ENCODE peak calls at places on chromosomes 3 and 15, in six cellular contexts. One of them, this sample, is unnamed.

GRCh38 chr15:36221992-36222391 is 357.4 kb upstream of the CDIN1 start:
- DNase-seq in progenitor cell of endocrine pancreas: no peak
- DNase-seq in WTC11: no peak
- DNase-seq in fibroblast of lung: no peak
- DNase-seq in cardiac muscle cell: no peak
- DNase-seq in IMR-90: no peak
- DNase-seq in this sample: no peak

GRCh38 chr3:50516048-50516871 is 12.8 kb upstream of the CACNA2D2 start:
- DNase-seq in progenitor cell of endocrine pancreas: peak; percentile 27
- DNase-seq in WTC11: peak; percentile 70
- DNase-seq in fibroblast of lung: peak; percentile 12
- DNase-seq in cardiac muscle cell: peak; percentile 24
- DNase-seq in IMR-90: no peak
- DNase-seq in this sample: peak; percentile 84

GRCh38 chr3:54443572-54444161 is 321.3 kb downstream of the CACNA2D3 start:
- DNase-seq in progenitor cell of endocrine pancreas: no peak
- DNase-seq in WTC11: no peak
- DNase-seq in fibroblast of lung: no peak
- DNase-seq in cardiac muscle cell: no peak
- DNase-seq in IMR-90: no peak
- DNase-seq in this sample: no peak

GRCh38 chr15:25407950-25408349 is 30.9 kb downstream of the UBE3A start:
- DNase-seq in progenitor cell of endocrine pancreas: no peak
- DNase-seq in WTC11: no peak
- DNase-seq in fibroblast of lung: no peak
- DNase-seq in cardiac muscle cell: no peak
- DNase-seq in IMR-90: no peak
- DNase-seq in this sample: no peak

GRCh38 chr15:25171111-25171811 is 216.5 kb downstream of the SNRPN start:
- DNase-seq in progenitor cell of endocrine pancreas: peak; percentile 8
- DNase-seq in WTC11: peak; percentile 5
- DNase-seq in fibroblast of lung: no peak
- DNase-seq in cardiac muscle cell: no peak
- DNase-seq in IMR-90: no peak
- DNase-seq in this sample: peak; percentile 33

GRCh38 chr3:179653777-179654117 is 907 bp downstream of the USP13 start:
- DNase-seq in progenitor cell of endocrine pancreas: no peak
- DNase-seq in WTC11: no peak
- DNase-seq in fibroblast of lung: no peak
- DNase-seq in cardiac muscle cell: no peak
- DNase-seq in IMR-90: no peak
- DNase-seq in this sample: no peak

GRCh38 chr3:132978464-132978863 is 59.7 kb upstream of the TMEM108 start:
- DNase-seq in progenitor cell of endocrine pancreas: no peak
- DNase-seq in WTC11: no peak
- DNase-seq in fibroblast of lung: no peak
- DNase-seq in cardiac muscle cell: no peak
- DNase-seq in IMR-90: no peak
- DNase-seq in this sample: no peak

GRCh38 chr3:9915252-9916141 is 1.4 kb upstream of the IL17RC start:
- DNase-seq in progenitor cell of endocrine pancreas: peak; percentile 42
- DNase-seq in WTC11: peak; percentile 68
- DNase-seq in fibroblast of lung: peak; percentile 59
- DNase-seq in cardiac muscle cell: peak; percentile 71
- DNase-seq in IMR-90: peak; percentile 52
- DNase-seq in this sample: peak; percentile 71

GRCh38 chr3:194205675-194206133 is 69.8 kb downstream of the HES1 start:
- DNase-seq in progenitor cell of endocrine pancreas: no peak
- DNase-seq in WTC11: peak; percentile 29
- DNase-seq in fibroblast of lung: no peak
- DNase-seq in cardiac muscle cell: no peak
- DNase-seq in IMR-90: no peak
- DNase-seq in this sample: no peak

GRCh38 chr3:71380096-71380495 is 203.4 kb downstream of the FOXP1 start:
- DNase-seq in progenitor cell of endocrine pancreas: no peak
- DNase-seq in WTC11: no peak
- DNase-seq in fibroblast of lung: no peak
- DNase-seq in cardiac muscle cell: no peak
- DNase-seq in IMR-90: peak; percentile 4
- DNase-seq in this sample: no peak

GRCh38 chr3:171851685-171852084 is 8.5 kb downstream of the TMEM212 start:
- DNase-seq in progenitor cell of endocrine pancreas: no peak
- DNase-seq in WTC11: no peak
- DNase-seq in fibroblast of lung: peak; percentile 65
- DNase-seq in cardiac muscle cell: peak; percentile 66
- DNase-seq in IMR-90: peak; percentile 87
- DNase-seq in this sample: no peak

GRCh38 chr3:14512944-14513332 is 27.2 kb downstream of the GRIP2 start:
- DNase-seq in progenitor cell of endocrine pancreas: no peak
- DNase-seq in WTC11: no peak
- DNase-seq in fibroblast of lung: no peak
- DNase-seq in cardiac muscle cell: no peak
- DNase-seq in IMR-90: no peak
- DNase-seq in this sample: no peak

GRCh38 chr15:84034831-84035753 is 200.5 kb upstream of the GOLGA6L4 start:
- DNase-seq in progenitor cell of endocrine pancreas: no peak
- DNase-seq in WTC11: peak; percentile 23
- DNase-seq in fibroblast of lung: peak; percentile 71
- DNase-seq in cardiac muscle cell: peak; percentile 69
- DNase-seq in IMR-90: peak; percentile 55
- DNase-seq in this sample: no peak

GRCh38 chr3:9800529-9800928 is 7.6 kb downstream of the ARPC4 start:
- DNase-seq in progenitor cell of endocrine pancreas: no peak
- DNase-seq in WTC11: no peak
- DNase-seq in fibroblast of lung: no peak
- DNase-seq in cardiac muscle cell: no peak
- DNase-seq in IMR-90: no peak
- DNase-seq in this sample: no peak

GRCh38 chr15:80878242-80878866 is 99.2 kb downstream of the CEMIP start:
- DNase-seq in progenitor cell of endocrine pancreas: no peak
- DNase-seq in WTC11: no peak
- DNase-seq in fibroblast of lung: no peak
- DNase-seq in cardiac muscle cell: no peak
- DNase-seq in IMR-90: peak; percentile 57
- DNase-seq in this sample: no peak

GRCh38 chr3:70078778-70079177 is 79.2 kb downstream of the SAMMSON start:
- DNase-seq in progenitor cell of endocrine pancreas: no peak
- DNase-seq in WTC11: no peak
- DNase-seq in fibroblast of lung: peak; percentile 57
- DNase-seq in cardiac muscle cell: no peak
- DNase-seq in IMR-90: no peak
- DNase-seq in this sample: no peak

GRCh38 chr15:29534378-29534777 is 264.8 kb upstream of the NSMCE3 start:
- DNase-seq in progenitor cell of endocrine pancreas: no peak
- DNase-seq in WTC11: no peak
- DNase-seq in fibroblast of lung: no peak
- DNase-seq in cardiac muscle cell: peak; percentile 20
- DNase-seq in IMR-90: no peak
- DNase-seq in this sample: no peak

GRCh38 chr3:12222765-12223485 is 64.2 kb upstream of the TIMP4 start:
- DNase-seq in progenitor cell of endocrine pancreas: no peak
- DNase-seq in WTC11: no peak
- DNase-seq in fibroblast of lung: peak; percentile 87
- DNase-seq in cardiac muscle cell: peak; percentile 73
- DNase-seq in IMR-90: peak; percentile 67
- DNase-seq in this sample: no peak

GRCh38 chr3:16512435-16513140 is 911 bp downstream of the RFTN1 start:
- DNase-seq in progenitor cell of endocrine pancreas: no peak
- DNase-seq in WTC11: no peak
- DNase-seq in fibroblast of lung: no peak
- DNase-seq in cardiac muscle cell: no peak
- DNase-seq in IMR-90: no peak
- DNase-seq in this sample: no peak

GRCh38 chr3:138625707-138626365 is 17.3 kb downstream of the FAIM start:
- DNase-seq in progenitor cell of endocrine pancreas: no peak
- DNase-seq in WTC11: no peak
- DNase-seq in fibroblast of lung: peak; percentile 28
- DNase-seq in cardiac muscle cell: peak; percentile 33
- DNase-seq in IMR-90: peak; percentile 79
- DNase-seq in this sample: no peak

GRCh38 chr15:99343836-99344551 is 92.7 kb downstream of the LRRC28 start:
- DNase-seq in progenitor cell of endocrine pancreas: no peak
- DNase-seq in WTC11: peak; percentile 66
- DNase-seq in fibroblast of lung: no peak
- DNase-seq in cardiac muscle cell: peak; percentile 9
- DNase-seq in IMR-90: no peak
- DNase-seq in this sample: no peak

GRCh38 chr3:77541203-77541922 is 501.5 kb downstream of the ROBO2 start:
- DNase-seq in progenitor cell of endocrine pancreas: no peak
- DNase-seq in WTC11: no peak
- DNase-seq in fibroblast of lung: peak; percentile 25
- DNase-seq in cardiac muscle cell: no peak
- DNase-seq in IMR-90: no peak
- DNase-seq in this sample: no peak

GRCh38 chr15:79425591-79426295 is 6.4 kb upstream of the MINAR1 start:
- DNase-seq in progenitor cell of endocrine pancreas: no peak
- DNase-seq in WTC11: no peak
- DNase-seq in fibroblast of lung: no peak
- DNase-seq in cardiac muscle cell: no peak
- DNase-seq in IMR-90: no peak
- DNase-seq in this sample: no peak
- TF ChIP-seq CTCF in progenitor cell of endocrine pancreas: no peak
- TF ChIP-seq CTCF in WTC11: no peak
- TF ChIP-seq CTCF in fibroblast of lung: no peak
- TF ChIP-seq CTCF in cardiac muscle cell: no peak
- TF ChIP-seq CTCF in IMR-90: no peak
- TF ChIP-seq CTCF in this sample: no peak

GRCh38 chr3:42654331-42655201 is 1.1 kb downstream of the ZBTB47 start:
- DNase-seq in progenitor cell of endocrine pancreas: peak; percentile 57
- DNase-seq in WTC11: peak; percentile 85
- DNase-seq in fibroblast of lung: peak; percentile 58
- DNase-seq in cardiac muscle cell: peak; percentile 63
- DNase-seq in IMR-90: peak; percentile 44
- DNase-seq in this sample: peak; percentile 71
- TF ChIP-seq CTCF in progenitor cell of endocrine pancreas: peak; percentile 42
- TF ChIP-seq CTCF in WTC11: no peak
- TF ChIP-seq CTCF in fibroblast of lung: no peak
- TF ChIP-seq CTCF in cardiac muscle cell: no peak
- TF ChIP-seq CTCF in IMR-90: peak; percentile 28
- TF ChIP-seq CTCF in this sample: no peak

GRCh38 chr15:71232411-71232810 is 117.1 kb downstream of the THSD4 start:
- DNase-seq in progenitor cell of endocrine pancreas: no peak
- DNase-seq in WTC11: no peak
- DNase-seq in fibroblast of lung: no peak
- DNase-seq in cardiac muscle cell: no peak
- DNase-seq in IMR-90: peak; percentile 12
- DNase-seq in this sample: no peak

GRCh38 chr15:71239592-71240364 is 124.5 kb downstream of the THSD4 start:
- DNase-seq in progenitor cell of endocrine pancreas: no peak
- DNase-seq in WTC11: no peak
- DNase-seq in fibroblast of lung: peak; percentile 27
- DNase-seq in cardiac muscle cell: no peak
- DNase-seq in IMR-90: peak; percentile 40
- DNase-seq in this sample: no peak

GRCh38 chr15:71238926-71239325 is 123.7 kb downstream of the THSD4 start:
- DNase-seq in progenitor cell of endocrine pancreas: no peak
- DNase-seq in WTC11: no peak
- DNase-seq in fibroblast of lung: no peak
- DNase-seq in cardiac muscle cell: no peak
- DNase-seq in IMR-90: peak; percentile 54
- DNase-seq in this sample: no peak

GRCh38 chr15:71242292-71242691 is 127.0 kb downstream of the THSD4 start:
- DNase-seq in progenitor cell of endocrine pancreas: no peak
- DNase-seq in WTC11: no peak
- DNase-seq in fibroblast of lung: peak; percentile 56
- DNase-seq in cardiac muscle cell: no peak
- DNase-seq in IMR-90: no peak
- DNase-seq in this sample: no peak

DNA sequence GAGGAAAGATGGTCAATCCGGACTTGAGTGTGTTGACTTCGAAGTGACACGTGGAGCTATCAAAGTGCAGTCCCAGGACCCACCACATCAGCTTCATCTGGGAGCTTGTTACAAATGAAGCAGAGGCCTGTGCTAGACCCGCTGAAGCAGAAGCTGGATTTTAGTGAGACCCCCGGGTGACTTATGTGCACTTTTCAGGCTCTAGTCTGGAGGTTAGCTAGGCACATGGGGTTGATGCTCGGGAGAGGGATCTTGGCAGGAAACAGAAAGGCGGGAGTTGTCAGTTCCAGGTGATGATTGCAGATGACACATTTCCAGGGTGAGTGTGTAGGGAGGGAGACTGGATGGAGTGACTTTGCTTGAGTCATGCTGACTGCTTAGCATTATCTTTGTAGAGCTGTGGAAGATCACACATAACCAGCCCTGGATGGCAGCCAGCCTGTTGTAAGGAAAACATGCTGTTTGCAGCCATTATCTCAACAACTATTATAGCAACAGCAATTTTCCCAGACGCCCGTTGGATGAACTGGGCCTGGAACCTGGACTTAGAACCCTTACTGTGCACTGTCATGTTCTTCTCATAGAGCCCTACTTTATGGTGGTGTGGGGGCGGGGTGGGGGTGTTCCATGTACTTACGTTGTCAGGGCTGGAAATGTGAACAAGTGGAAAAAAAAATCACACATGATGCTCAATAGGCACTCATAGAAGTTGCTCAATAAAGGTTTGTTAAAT is 122.4 kb downstream of the THSD4 start:
- DNase-seq in progenitor cell of endocrine pancreas: no peak
- DNase-seq in WTC11: no peak
- DNase-seq in fibroblast of lung: peak; percentile 78
- DNase-seq in cardiac muscle cell: peak; percentile 97
- DNase-seq in IMR-90: peak; percentile 96
- DNase-seq in this sample: no peak
- TF ChIP-seq CTCF in progenitor cell of endocrine pancreas: no peak
- TF ChIP-seq CTCF in WTC11: no peak
- TF ChIP-seq CTCF in fibroblast of lung: no peak
- TF ChIP-seq CTCF in cardiac muscle cell: no peak
- TF ChIP-seq CTCF in IMR-90: no peak
- TF ChIP-seq CTCF in this sample: no peak

GRCh38 chr3:39637807-39638206 is 170.3 kb downstream of the MOBP start:
- DNase-seq in progenitor cell of endocrine pancreas: no peak
- DNase-seq in WTC11: no peak
- DNase-seq in fibroblast of lung: peak; percentile 31
- DNase-seq in cardiac muscle cell: peak; percentile 32
- DNase-seq in IMR-90: peak; percentile 48
- DNase-seq in this sample: no peak
- TF ChIP-seq CTCF in progenitor cell of endocrine pancreas: peak; percentile 32
- TF ChIP-seq CTCF in WTC11: no peak
- TF ChIP-seq CTCF in fibroblast of lung: peak; percentile 21
- TF ChIP-seq CTCF in cardiac muscle cell: peak; percentile 32
- TF ChIP-seq CTCF in IMR-90: peak; percentile 39
- TF ChIP-seq CTCF in this sample: no peak